ENCODE peak calls at places on chromosome 2, in four cellular contexts. S is coronary artery, K is IMR-90, C is transverse colon. P is an unnamed sample.
A peak's percentile ranks its signal among the peaks of the same experiment; 100 is the strongest.

GRCh38 chr2:11742317-11742701 is 4.1 kb upstream of the LPIN1 start:
- DNase-seq in S (no peak), K (peak; percentile 45), C (no peak), P (no peak)

GRCh38 chr2:26922638-26923466 is 47.6 kb upstream of the MAPRE3 start:
- DNase-seq in S (no peak), K (peak; percentile 6), C (peak; percentile 28), P (no peak)

GRCh38 chr2:212842544-212843185 is 304.1 kb upstream of the ERBB4 start:
- DNase-seq in S (no peak), K (peak; percentile 90), C (no peak), P (no peak)

GRCh38 chr2:71122917-71123316 is 7.1 kb downstream of the MCEE start:
- DNase-seq in S (no peak), K (peak; percentile 46), C (no peak), P (no peak)

GRCh38 chr2:48249093-48249492 is 280.9 kb upstream of the STON1 start:
- DNase-seq in S (no peak), K (peak; percentile 77), C (no peak), P (no peak)

GRCh38 chr2:134371041-134371440 is 117.2 kb downstream of the MGAT5 start:
- DNase-seq in S (no peak), K (no peak), C (no peak), P (no peak)

GRCh38 chr2:128615571-128615970 is 296.9 kb upstream of the HS6ST1 start:
- DNase-seq in S (no peak), K (no peak), C (no peak), P (no peak)

GRCh38 chr2:218383892-218384519 is 1.9 kb downstream of the SLC11A1 start:
- DNase-seq in S (no peak), K (no peak), C (no peak), P (no peak)

GRCh38 chr2:3467654-3468053 is 51.7 kb downstream of the ADI1 start:
- DNase-seq in S (no peak), K (no peak), C (no peak), P (no peak)

GRCh38 chr2:8882094-8882493 is 44.7 kb upstream of the KIDINS220 start:
- DNase-seq in S (no peak), K (peak; percentile 26), C (peak; percentile 26), P (no peak)

GRCh38 chr2:168816369-168816768 is 13.9 kb downstream of the NOSTRIN start:
- DNase-seq in S (no peak), K (peak; percentile 87), C (no peak), P (no peak)

GRCh38 chr2:237207641-237208040 is 122.0 kb downstream of the COPS8 start:
- DNase-seq in S (peak; percentile 89), K (peak; percentile 85), C (peak; percentile 43), P (peak; percentile 50)

GRCh38 chr2:221422516-221423211 is 149.4 kb downstream of the EPHA4 start:
- DNase-seq in S (no peak), K (peak; percentile 52), C (no peak), P (no peak)

GRCh38 chr2:173021939-173022371 is 53.7 kb upstream of the MAP3K20 start:
- DNase-seq in S (no peak), K (peak; percentile 60), C (no peak), P (no peak)

GRCh38 chr2:15626126-15626525 is 34.5 kb downstream of the DDX1 start:
- DNase-seq in S (no peak), K (no peak), C (no peak), P (no peak)

GRCh38 chr2:25756444-25757022 is 83.2 kb upstream of the DTNB start:
- DNase-seq in S (no peak), K (no peak), C (no peak), P (no peak)

GRCh38 chr2:132255714-132256113 is 94.0 kb upstream of the ANKRD30BL start:
- DNase-seq in S (no peak), K (no peak), C (no peak), P (no peak)

GRCh38 chr2:212421571-212422334 is 116.8 kb downstream of the ERBB4 start:
- DNase-seq in S (no peak), K (peak; percentile 1), C (no peak), P (no peak)

GRCh38 chr2:24021122-24021998 is 11.5 kb downstream of the MFSD2B start:
- DNase-seq in S (no peak), K (no peak), C (peak; percentile 33), P (no peak)

GRCh38 chr2:105911425-105911824 is 166.7 kb downstream of the NCK2 start:
- DNase-seq in S (no peak), K (no peak), C (no peak), P (no peak)

GRCh38 chr2:191857406-191857805 is 10.5 kb upstream of the CAVIN2 start:
- DNase-seq in S (no peak), K (peak; percentile 90), C (no peak), P (no peak)

DNA sequence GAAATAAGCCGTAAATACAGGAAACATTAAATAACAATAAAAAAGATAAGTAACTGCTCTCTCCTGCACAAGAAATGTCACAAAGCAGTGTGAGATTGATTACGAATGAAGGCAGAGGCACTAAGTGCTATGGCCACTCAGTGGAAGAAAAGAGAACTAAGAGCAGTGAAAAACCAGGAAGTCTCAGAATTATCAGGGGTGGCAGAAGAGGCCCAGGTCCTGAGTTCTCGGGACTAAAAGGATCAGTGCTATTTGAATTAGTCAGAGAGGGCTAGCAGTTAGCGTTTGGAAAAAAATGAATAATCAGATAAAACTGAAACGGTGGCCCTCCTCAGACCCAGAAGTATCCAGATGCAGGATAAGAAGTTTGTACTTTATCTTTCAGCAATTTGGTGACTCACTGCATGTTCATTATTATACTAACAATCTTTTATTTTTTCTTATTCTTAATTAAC is 367.1 kb downstream of the ZEB2 start:
- DNase-seq in S (no peak), K (peak; percentile 82), C (no peak), P (no peak)
- TF ChIP-seq CTCF in S (no peak), K (peak; percentile 5), C (no peak), P (no peak)

DNA sequence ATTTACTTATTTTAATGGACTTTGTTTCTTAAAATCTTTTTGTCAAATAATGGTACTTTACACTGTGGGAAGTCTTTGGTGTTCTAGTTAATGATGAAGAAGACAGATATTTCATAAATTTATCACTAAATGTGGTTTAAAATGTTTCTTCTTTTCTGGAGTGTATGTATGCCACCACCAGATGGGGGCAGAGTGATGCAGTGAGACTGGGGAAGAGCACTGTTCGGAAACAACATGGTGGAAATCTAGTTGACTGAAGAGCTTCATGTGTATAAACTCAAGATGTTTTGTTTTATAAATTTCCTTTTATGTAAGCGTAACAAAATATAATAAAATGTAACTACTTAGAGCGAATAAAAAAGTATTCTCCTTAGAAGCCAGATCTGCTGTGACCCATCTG is 195.1 kb downstream of the KCNE4 start:
- DNase-seq in S (no peak), K (peak; percentile 43), C (no peak), P (no peak)
- TF ChIP-seq CTCF in S (no peak), K (peak; percentile 63), C (no peak), P (no peak)

GRCh38 chr2:32043561-32043960 is 4.0 kb upstream of the DPY30 start:
- DNase-seq in S (no peak), K (no peak), C (no peak), P (no peak)
- TF ChIP-seq CTCF in S (no peak), K (no peak), C (no peak), P (no peak)

GRCh38 chr2:208036357-208036756 is 11.0 kb upstream of the PLEKHM3 start:
- DNase-seq in S (no peak), K (peak; percentile 40), C (no peak), P (no peak)

GRCh38 chr2:208031608-208032019 is 6.3 kb upstream of the PLEKHM3 start:
- DNase-seq in S (no peak), K (peak; percentile 56), C (no peak), P (no peak)

GRCh38 chr2:208037564-208038487 is 12.5 kb upstream of the PLEKHM3 start:
- DNase-seq in S (no peak), K (no peak), C (no peak), P (no peak)

GRCh38 chr2:208034503-208035140 is 9.3 kb upstream of the PLEKHM3 start:
- DNase-seq in S (no peak), K (no peak), C (no peak), P (no peak)

DNA sequence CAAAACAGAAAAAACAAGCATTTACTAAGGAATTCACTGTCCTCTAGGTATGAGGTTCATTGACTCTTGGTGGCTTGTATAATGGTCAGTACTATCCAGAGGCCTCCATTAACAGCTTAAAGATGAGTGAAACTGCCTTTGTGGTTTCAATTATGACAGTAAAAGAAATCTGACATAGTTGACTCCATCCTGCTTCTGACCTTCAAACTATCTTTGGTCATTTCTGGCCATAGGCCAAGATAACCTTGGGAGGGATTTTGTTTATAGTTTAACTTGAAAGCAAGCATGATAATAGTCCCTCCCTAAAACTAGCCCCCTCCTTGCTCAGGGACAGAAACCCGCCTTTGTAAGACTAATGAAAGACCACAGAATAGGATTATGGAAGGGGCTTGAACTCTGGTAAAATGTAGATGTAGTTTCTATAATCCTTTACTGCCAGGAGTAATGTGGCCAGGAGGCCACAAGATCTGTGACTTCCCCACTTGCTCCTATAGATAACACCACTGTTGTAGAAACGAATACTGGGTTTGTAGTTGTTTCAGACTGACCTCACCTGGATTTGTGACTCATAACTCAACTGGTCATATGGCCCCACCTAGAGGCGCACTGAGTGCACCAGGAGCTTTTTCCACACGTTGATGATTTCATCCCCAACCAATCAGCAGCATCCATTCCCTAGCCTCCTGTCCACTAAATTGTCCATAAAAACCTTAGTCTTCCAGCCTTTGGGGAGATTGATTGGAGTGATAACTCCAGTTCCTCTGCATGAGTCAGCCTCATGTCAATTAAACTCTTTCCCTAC is 8.6 kb upstream of the PLEKHM3 start:
- DNase-seq in S (no peak), K (peak; percentile 24), C (peak; percentile 70), P (no peak)
- TF ChIP-seq CTCF in S (no peak), K (peak; percentile 24), C (peak; percentile 64), P (no peak)

DNA sequence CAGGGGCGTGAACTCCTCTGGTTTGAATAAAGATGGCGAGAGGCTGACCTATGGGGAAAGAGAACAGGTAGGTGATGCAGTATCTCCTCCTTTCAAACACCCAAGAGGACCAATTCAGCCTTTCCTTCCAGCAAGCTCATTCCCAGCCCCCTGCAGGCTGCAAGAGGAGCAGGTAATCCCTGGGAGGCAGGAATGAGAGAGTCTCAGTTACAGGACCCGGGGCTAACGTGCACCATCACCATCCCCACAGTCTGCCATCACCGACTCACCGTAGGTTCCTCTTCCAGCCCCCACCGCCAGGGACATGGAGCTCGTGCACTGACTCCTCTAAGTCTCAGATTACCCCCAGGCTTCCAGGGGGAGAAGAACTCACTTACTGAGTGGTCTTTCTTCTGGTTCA is 26.7 kb downstream of the XDH start:
- DNase-seq in S (peak; percentile 45), K (no peak), C (no peak), P (no peak)
- TF ChIP-seq CTCF in S (no peak), K (no peak), C (no peak), P (no peak)

P was measured in omental fat pad.